ENCODE peak calls at places on chromosomes 16 and 17, in ten cellular contexts. One of them, this sample, is unnamed.

GRCh38 chr16:11399261-11399831 is 54.1 kb downstream of the RMI2 start:
- DNase-seq in NCI-H1105 treated with DMSO at 0.1 percent for 48 hours: no peak
- DNase-seq in stimulated activated naive CD8-positive, alpha-beta T cell treated with anti-CD3 and anti-CD28 coated beads, Interleukin-15, Interleukin-2, amounts not matched to agents 100 U/mL and 50 U/mL, for 24 hours: no peak
- DNase-seq in Kasumi-1: no peak
- DNase-seq in effector memory CD8-positive, alpha-beta T cell: no peak
- DNase-seq in foreskin fibroblast: no peak
- DNase-seq in NCI-H1417 treated with DMSO at 0.1 percent for 48 hours: no peak
- DNase-seq in aorta: no peak
- DNase-seq in NCI-H2107: no peak
- DNase-seq in heart left ventricle: no peak
- DNase-seq in this sample: no peak

GRCh38 chr17:55480907-55481306 is 30.3 kb downstream of the SMIM36 start:
- DNase-seq in effector memory CD8-positive, alpha-beta T cell: no peak
- DNase-seq in heart left ventricle: no peak
- DNase-seq in NCI-H2107: no peak
- DNase-seq in foreskin fibroblast: no peak
- DNase-seq in NCI-H1105 treated with DMSO at 0.1 percent for 48 hours: no peak
- DNase-seq in aorta: no peak
- DNase-seq in NCI-H1417 treated with DMSO at 0.1 percent for 48 hours: no peak
- DNase-seq in stimulated activated naive CD8-positive, alpha-beta T cell treated with anti-CD3 and anti-CD28 coated beads, Interleukin-15, Interleukin-2, amounts not matched to agents 100 U/mL and 50 U/mL, for 24 hours: no peak
- DNase-seq in Kasumi-1: no peak
- DNase-seq in this sample: no peak

GRCh38 chr17:41446806-41447205 is 6.0 kb upstream of the KRT38 start:
- DNase-seq in effector memory CD8-positive, alpha-beta T cell: no peak
- DNase-seq in foreskin fibroblast: peak
- DNase-seq in stimulated activated naive CD8-positive, alpha-beta T cell treated with anti-CD3 and anti-CD28 coated beads, Interleukin-15, Interleukin-2, amounts not matched to agents 100 U/mL and 50 U/mL, for 24 hours: no peak
- DNase-seq in NCI-H2107: no peak
- DNase-seq in Kasumi-1: no peak
- DNase-seq in NCI-H1417 treated with DMSO at 0.1 percent for 48 hours: no peak
- DNase-seq in NCI-H1105 treated with DMSO at 0.1 percent for 48 hours: no peak
- DNase-seq in aorta: no peak
- DNase-seq in heart left ventricle: no peak
- DNase-seq in this sample: no peak

GRCh38 chr17:2173005-2173404 is 118.1 kb downstream of the HIC1 start:
- DNase-seq in stimulated activated naive CD8-positive, alpha-beta T cell treated with anti-CD3 and anti-CD28 coated beads, Interleukin-15, Interleukin-2, amounts not matched to agents 100 U/mL and 50 U/mL, for 24 hours: no peak
- DNase-seq in NCI-H2107: no peak
- DNase-seq in heart left ventricle: peak
- DNase-seq in Kasumi-1: no peak
- DNase-seq in aorta: peak
- DNase-seq in effector memory CD8-positive, alpha-beta T cell: no peak
- DNase-seq in NCI-H1417 treated with DMSO at 0.1 percent for 48 hours: no peak
- DNase-seq in foreskin fibroblast: peak
- DNase-seq in NCI-H1105 treated with DMSO at 0.1 percent for 48 hours: no peak
- DNase-seq in this sample: no peak

GRCh38 chr17:43940630-43941029 is 1.6 kb downstream of the PPY start:
- DNase-seq in aorta: no peak
- DNase-seq in foreskin fibroblast: peak
- DNase-seq in stimulated activated naive CD8-positive, alpha-beta T cell treated with anti-CD3 and anti-CD28 coated beads, Interleukin-15, Interleukin-2, amounts not matched to agents 100 U/mL and 50 U/mL, for 24 hours: peak
- DNase-seq in NCI-H1417 treated with DMSO at 0.1 percent for 48 hours: no peak
- DNase-seq in Kasumi-1: peak
- DNase-seq in effector memory CD8-positive, alpha-beta T cell: no peak
- DNase-seq in heart left ventricle: peak
- DNase-seq in NCI-H1105 treated with DMSO at 0.1 percent for 48 hours: no peak
- DNase-seq in NCI-H2107: no peak
- DNase-seq in this sample: no peak

GRCh38 chr16:27346818-27347217 is 33.0 kb downstream of the IL4R start:
- DNase-seq in foreskin fibroblast: no peak
- DNase-seq in NCI-H1417 treated with DMSO at 0.1 percent for 48 hours: no peak
- DNase-seq in aorta: no peak
- DNase-seq in heart left ventricle: no peak
- DNase-seq in effector memory CD8-positive, alpha-beta T cell: no peak
- DNase-seq in Kasumi-1: peak
- DNase-seq in NCI-H2107: no peak
- DNase-seq in stimulated activated naive CD8-positive, alpha-beta T cell treated with anti-CD3 and anti-CD28 coated beads, Interleukin-15, Interleukin-2, amounts not matched to agents 100 U/mL and 50 U/mL, for 24 hours: no peak
- DNase-seq in NCI-H1105 treated with DMSO at 0.1 percent for 48 hours: no peak
- DNase-seq in this sample: no peak

GRCh38 chr17:2385240-2386202 is 15.3 kb downstream of the MNT start:
- DNase-seq in NCI-H1417 treated with DMSO at 0.1 percent for 48 hours: no peak
- DNase-seq in NCI-H1105 treated with DMSO at 0.1 percent for 48 hours: no peak
- DNase-seq in Kasumi-1: no peak
- DNase-seq in NCI-H2107: no peak
- DNase-seq in stimulated activated naive CD8-positive, alpha-beta T cell treated with anti-CD3 and anti-CD28 coated beads, Interleukin-15, Interleukin-2, amounts not matched to agents 100 U/mL and 50 U/mL, for 24 hours: no peak
- DNase-seq in aorta: no peak
- DNase-seq in foreskin fibroblast: no peak
- DNase-seq in effector memory CD8-positive, alpha-beta T cell: no peak
- DNase-seq in heart left ventricle: no peak
- DNase-seq in this sample: no peak

GRCh38 chr17:75241996-75242460 is 19.4 kb downstream of the GGA3 start:
- DNase-seq in effector memory CD8-positive, alpha-beta T cell: no peak
- DNase-seq in NCI-H1417 treated with DMSO at 0.1 percent for 48 hours: no peak
- DNase-seq in NCI-H2107: no peak
- DNase-seq in NCI-H1105 treated with DMSO at 0.1 percent for 48 hours: no peak
- DNase-seq in heart left ventricle: peak
- DNase-seq in Kasumi-1: no peak
- DNase-seq in stimulated activated naive CD8-positive, alpha-beta T cell treated with anti-CD3 and anti-CD28 coated beads, Interleukin-15, Interleukin-2, amounts not matched to agents 100 U/mL and 50 U/mL, for 24 hours: no peak
- DNase-seq in foreskin fibroblast: peak
- DNase-seq in aorta: no peak
- DNase-seq in this sample: no peak

GRCh38 chr17:74770498-74771318 is 5.4 kb downstream of the NAT9 start:
- DNase-seq in aorta: no peak
- DNase-seq in Kasumi-1: peak
- DNase-seq in NCI-H2107: no peak
- DNase-seq in effector memory CD8-positive, alpha-beta T cell: peak
- DNase-seq in NCI-H1417 treated with DMSO at 0.1 percent for 48 hours: no peak
- DNase-seq in stimulated activated naive CD8-positive, alpha-beta T cell treated with anti-CD3 and anti-CD28 coated beads, Interleukin-15, Interleukin-2, amounts not matched to agents 100 U/mL and 50 U/mL, for 24 hours: peak
- DNase-seq in NCI-H1105 treated with DMSO at 0.1 percent for 48 hours: peak
- DNase-seq in heart left ventricle: peak
- DNase-seq in foreskin fibroblast: peak
- DNase-seq in this sample: peak

GRCh38 chr17:50572541-50572940 is 12.0 kb downstream of the CACNA1G start:
- DNase-seq in aorta: no peak
- DNase-seq in NCI-H1105 treated with DMSO at 0.1 percent for 48 hours: no peak
- DNase-seq in heart left ventricle: no peak
- DNase-seq in stimulated activated naive CD8-positive, alpha-beta T cell treated with anti-CD3 and anti-CD28 coated beads, Interleukin-15, Interleukin-2, amounts not matched to agents 100 U/mL and 50 U/mL, for 24 hours: no peak
- DNase-seq in effector memory CD8-positive, alpha-beta T cell: no peak
- DNase-seq in foreskin fibroblast: no peak
- DNase-seq in NCI-H2107: no peak
- DNase-seq in NCI-H1417 treated with DMSO at 0.1 percent for 48 hours: no peak
- DNase-seq in Kasumi-1: no peak
- DNase-seq in this sample: no peak

GRCh38 chr17:69581061-69581955 is 166.8 kb downstream of the MAP2K6 start:
- DNase-seq in heart left ventricle: no peak
- DNase-seq in NCI-H1105 treated with DMSO at 0.1 percent for 48 hours: no peak
- DNase-seq in stimulated activated naive CD8-positive, alpha-beta T cell treated with anti-CD3 and anti-CD28 coated beads, Interleukin-15, Interleukin-2, amounts not matched to agents 100 U/mL and 50 U/mL, for 24 hours: peak
- DNase-seq in NCI-H2107: no peak
- DNase-seq in Kasumi-1: no peak
- DNase-seq in foreskin fibroblast: no peak
- DNase-seq in NCI-H1417 treated with DMSO at 0.1 percent for 48 hours: no peak
- DNase-seq in effector memory CD8-positive, alpha-beta T cell: peak
- DNase-seq in aorta: no peak
- DNase-seq in this sample: peak

GRCh38 chr17:28988475-28988874 is 17.4 kb downstream of the SEZ6 start:
- DNase-seq in heart left ventricle: no peak
- DNase-seq in stimulated activated naive CD8-positive, alpha-beta T cell treated with anti-CD3 and anti-CD28 coated beads, Interleukin-15, Interleukin-2, amounts not matched to agents 100 U/mL and 50 U/mL, for 24 hours: no peak
- DNase-seq in NCI-H2107: no peak
- DNase-seq in Kasumi-1: no peak
- DNase-seq in foreskin fibroblast: no peak
- DNase-seq in NCI-H1417 treated with DMSO at 0.1 percent for 48 hours: no peak
- DNase-seq in NCI-H1105 treated with DMSO at 0.1 percent for 48 hours: no peak
- DNase-seq in effector memory CD8-positive, alpha-beta T cell: no peak
- DNase-seq in aorta: no peak
- DNase-seq in this sample: no peak

GRCh38 chr17:19381741-19382444 is 3.6 kb downstream of the MAPK7 start:
- DNase-seq in NCI-H1417 treated with DMSO at 0.1 percent for 48 hours: no peak
- DNase-seq in foreskin fibroblast: no peak
- DNase-seq in Kasumi-1: no peak
- DNase-seq in aorta: no peak
- DNase-seq in heart left ventricle: no peak
- DNase-seq in effector memory CD8-positive, alpha-beta T cell: no peak
- DNase-seq in NCI-H2107: no peak
- DNase-seq in NCI-H1105 treated with DMSO at 0.1 percent for 48 hours: no peak
- DNase-seq in stimulated activated naive CD8-positive, alpha-beta T cell treated with anti-CD3 and anti-CD28 coated beads, Interleukin-15, Interleukin-2, amounts not matched to agents 100 U/mL and 50 U/mL, for 24 hours: no peak
- DNase-seq in this sample: no peak

GRCh38 chr17:549197-550040 is 165.2 kb downstream of the VPS53 start:
- DNase-seq in NCI-H1105 treated with DMSO at 0.1 percent for 48 hours: peak
- DNase-seq in NCI-H2107: peak
- DNase-seq in Kasumi-1: no peak
- DNase-seq in stimulated activated naive CD8-positive, alpha-beta T cell treated with anti-CD3 and anti-CD28 coated beads, Interleukin-15, Interleukin-2, amounts not matched to agents 100 U/mL and 50 U/mL, for 24 hours: no peak
- DNase-seq in foreskin fibroblast: peak
- DNase-seq in NCI-H1417 treated with DMSO at 0.1 percent for 48 hours: no peak
- DNase-seq in effector memory CD8-positive, alpha-beta T cell: no peak
- DNase-seq in heart left ventricle: no peak
- DNase-seq in aorta: no peak
- DNase-seq in this sample: no peak

GRCh38 chr17:52032454-52032853 is 126.1 kb downstream of the CA10 start:
- DNase-seq in NCI-H1417 treated with DMSO at 0.1 percent for 48 hours: no peak
- DNase-seq in foreskin fibroblast: no peak
- DNase-seq in NCI-H1105 treated with DMSO at 0.1 percent for 48 hours: no peak
- DNase-seq in effector memory CD8-positive, alpha-beta T cell: no peak
- DNase-seq in Kasumi-1: no peak
- DNase-seq in NCI-H2107: no peak
- DNase-seq in heart left ventricle: no peak
- DNase-seq in aorta: no peak
- DNase-seq in stimulated activated naive CD8-positive, alpha-beta T cell treated with anti-CD3 and anti-CD28 coated beads, Interleukin-15, Interleukin-2, amounts not matched to agents 100 U/mL and 50 U/mL, for 24 hours: no peak
- DNase-seq in this sample: no peak

GRCh38 chr17:27630607-27631408 is at the start of gene LGALS9:
- DNase-seq in NCI-H1105 treated with DMSO at 0.1 percent for 48 hours: no peak
- DNase-seq in NCI-H1417 treated with DMSO at 0.1 percent for 48 hours: no peak
- DNase-seq in effector memory CD8-positive, alpha-beta T cell: peak
- DNase-seq in foreskin fibroblast: peak
- DNase-seq in aorta: no peak
- DNase-seq in heart left ventricle: peak
- DNase-seq in NCI-H2107: no peak
- DNase-seq in Kasumi-1: peak
- DNase-seq in stimulated activated naive CD8-positive, alpha-beta T cell treated with anti-CD3 and anti-CD28 coated beads, Interleukin-15, Interleukin-2, amounts not matched to agents 100 U/mL and 50 U/mL, for 24 hours: no peak
- DNase-seq in this sample: peak